ENCODE peak calls at places on chromosomes 16 and 17, in five cellular contexts. B, T, N, H and E are unnamed samples.
A peak's percentile ranks its signal among the peaks of the same experiment; 100 is the strongest.

GRCh38 chr16:84286568-84287220 is 8.0 kb upstream of the WFDC1 start:
- DNase-seq in B (peak; percentile 44), H (no peak), T (peak; percentile 67), N (peak; percentile 28), E (no peak)

GRCh38 chr16:71904239-71904638 is 8.9 kb downstream of the IST1 start:
- DNase-seq in T (no peak), H (no peak), B (no peak), N (no peak), E (no peak)

GRCh38 chr16:86924537-86924936 is 346.2 kb downstream of the FOXL1 start:
- DNase-seq in N (no peak), T (no peak), H (no peak), B (no peak), E (no peak)

GRCh38 chr17:81052199-81052997 is 17.4 kb downstream of the BAIAP2 start:
- DNase-seq in B (no peak), H (no peak), T (no peak), N (no peak), E (peak; percentile 72)

GRCh38 chr16:19177111-19177747 is 9.2 kb downstream of the SYT17 start:
- DNase-seq in T (no peak), B (no peak), H (no peak), N (no peak), E (no peak)

GRCh38 chr16:9116141-9116540 is 24.7 kb downstream of the HAPSTR1 start:
- DNase-seq in T (no peak), H (no peak), N (no peak), B (no peak), E (no peak)

GRCh38 chr17:81008140-81008539 is 16.5 kb downstream of the CHMP6 start:
- DNase-seq in H (no peak), T (no peak), N (no peak), B (no peak), E (no peak)

GRCh38 chr16:77868478-77868877 is 80.1 kb downstream of the VAT1L start:
- DNase-seq in N (no peak), H (no peak), B (no peak), T (no peak), E (no peak)

GRCh38 chr16:508884-509736 is 18.4 kb upstream of the CAPN15 start:
- DNase-seq in T (no peak), N (no peak), H (no peak), B (no peak), E (no peak)

GRCh38 chr17:72416054-72416691 is 295.4 kb downstream of the SOX9 start:
- DNase-seq in T (no peak), N (no peak), B (no peak), H (no peak), E (no peak)

GRCh38 chr16:58644765-58645487 is 15.3 kb upstream of the CNOT1 start:
- DNase-seq in B (no peak), T (no peak), N (peak; percentile 6), H (no peak), E (no peak)

GRCh38 chr17:73759324-73760185 is 115.3 kb upstream of the SDK2 start:
- DNase-seq in N (no peak), T (no peak), B (no peak), H (no peak), E (no peak)

GRCh38 chr17:45294506-45294905 is 22.3 kb downstream of the MAP3K14 start:
- DNase-seq in T (no peak), B (peak; percentile 80), H (no peak), N (peak; percentile 79), E (no peak)

GRCh38 chr17:15323147-15323546 is 18.2 kb downstream of the TEKT3 start:
- DNase-seq in B (no peak), H (no peak), N (peak; percentile 76), T (no peak), E (no peak)

GRCh38 chr17:50052822-50053653 is 2.9 kb upstream of the ITGA3 start:
- DNase-seq in B (peak; percentile 43), H (no peak), T (peak; percentile 88), N (no peak), E (peak; percentile 67)

GRCh38 chr17:18181358-18181757 is 2.3 kb upstream of the ALKBH5 start:
- DNase-seq in B (no peak), H (no peak), T (peak; percentile 76), N (no peak), E (no peak)

GRCh38 chr17:31573861-31574260 is 182.4 kb downstream of the RAB11FIP4 start:
- DNase-seq in T (no peak), B (no peak), N (no peak), H (no peak), E (no peak)

GRCh38 chr16:46822270-46822669 is 8.7 kb downstream of the C16orf87 start:
- DNase-seq in N (no peak), T (no peak), B (no peak), H (no peak), E (no peak)

GRCh38 chr17:76562734-76563148 is 22.9 kb downstream of the PRCD start:
- DNase-seq in T (peak; percentile 84), B (no peak), N (peak; percentile 70), H (no peak), E (no peak)

GRCh38 chr16:11109551-11109950 is 146.5 kb downstream of the SOCS1 start:
- DNase-seq in H (no peak), B (peak; percentile 62), N (no peak), T (no peak), E (no peak)

GRCh38 chr17:39800540-39800939 is 62.8 kb downstream of the GRB7 start:
- DNase-seq in B (no peak), N (no peak), H (no peak), T (no peak), E (no peak)

GRCh38 chr17:82866521-82867214 is 26.8 kb upstream of the ZNF750 start:
- DNase-seq in N (peak; percentile 68), H (no peak), B (no peak), T (no peak), E (no peak)

GRCh38 chr16:89052824-89053724 is 40.6 kb upstream of the ACSF3 start:
- DNase-seq in T (no peak), H (peak; percentile 83), B (peak; percentile 88), N (no peak), E (peak; percentile 72)
- TF ChIP-seq CTCF in T (no peak), H (peak; percentile 7), B (no peak), N (no peak), E (no peak)

GRCh38 chr17:1460233-1460632 is 4.2 kb upstream of the CRK start:
- DNase-seq in T (peak; percentile 55), H (peak; percentile 61), N (peak; percentile 97), B (peak; percentile 94), E (peak; percentile 93)

GRCh38 chr17:1454541-1454940 is 1.5 kb downstream of the CRK start:
- DNase-seq in N (no peak), B (no peak), T (no peak), H (no peak), E (no peak)

GRCh38 chr17:1452836-1453235 is 3.2 kb downstream of the CRK start:
- DNase-seq in N (no peak), H (no peak), B (no peak), T (no peak), E (no peak)

GRCh38 chr17:1455748-1456599 is at the start of gene CRK:
- DNase-seq in B (peak; percentile 98), N (peak; percentile 94), T (peak; percentile 94), H (peak; percentile 97), E (peak; percentile 100)

DNA sequence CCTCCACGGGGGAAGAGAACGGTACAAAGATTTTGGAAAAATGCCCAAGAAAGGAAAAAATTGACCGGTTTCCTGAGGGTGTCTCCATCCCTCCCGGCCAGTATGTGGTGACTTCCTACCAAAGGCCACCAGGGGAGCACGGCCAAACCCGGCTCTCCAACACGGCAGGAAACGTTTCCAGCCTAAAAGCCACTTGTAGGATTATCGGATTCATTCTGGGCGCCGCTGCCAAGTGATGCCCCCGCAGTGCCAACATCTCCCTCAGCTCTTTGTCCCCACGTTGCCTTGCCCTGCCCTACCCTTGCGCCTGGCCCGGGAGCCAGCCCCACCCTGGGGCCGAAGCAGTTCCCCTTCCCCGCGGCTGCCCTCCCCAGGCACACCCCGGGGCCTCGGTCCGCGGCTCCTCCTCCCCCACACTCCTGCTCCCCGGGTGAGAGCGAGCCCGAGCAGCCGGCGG is 713 bp downstream of the CRK start:
- DNase-seq in H (peak; percentile 89), T (peak; percentile 66), N (peak; percentile 78), B (peak; percentile 62), E (peak; percentile 73)
- TF ChIP-seq POLR2A in H (no peak), T (no peak), N (no peak), B (no peak), E (no peak)

GRCh38 chr17:5897320-5897911 is 172.8 kb upstream of the WSCD1 start:
- DNase-seq in T (no peak), N (no peak), H (no peak), B (no peak), E (no peak)

GRCh38 chr17:5896215-5896614 is 174.0 kb upstream of the WSCD1 start:
- DNase-seq in B (no peak), H (no peak), T (no peak), N (no peak), E (no peak)

GRCh38 chr17:5892897-5893656 is 177.1 kb upstream of the WSCD1 start:
- DNase-seq in N (peak; percentile 47), T (no peak), B (no peak), H (no peak), E (no peak)

GRCh38 chr17:5898406-5898805 is 171.8 kb upstream of the WSCD1 start:
- DNase-seq in B (no peak), N (no peak), T (no peak), H (no peak), E (peak; percentile 60)

DNA sequence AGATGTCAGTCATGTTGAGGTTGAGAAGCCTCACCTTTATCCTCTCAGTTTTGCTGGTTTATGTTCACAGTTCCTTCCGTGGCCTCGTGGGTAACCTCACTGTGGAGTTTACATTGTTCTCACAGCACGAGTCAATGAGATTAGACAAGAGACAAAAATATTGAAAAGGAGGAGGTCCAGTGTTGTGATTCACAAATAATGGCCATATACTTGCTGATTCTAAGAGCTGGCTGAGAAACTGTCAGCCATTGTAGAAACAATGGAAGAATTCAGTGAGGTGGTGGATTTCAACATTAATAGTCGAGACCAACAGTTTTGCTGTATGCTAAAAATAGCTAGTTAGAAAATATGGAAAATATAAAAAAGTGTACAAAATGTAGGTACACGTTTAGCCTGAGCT is 176.4 kb upstream of the WSCD1 start:
- DNase-seq in T (no peak), B (no peak), H (no peak), N (no peak), E (no peak)
- H3K27ac ChIP-seq in T (no peak overlapping the region), B (no peak overlapping the region), H (no peak overlapping the region), N (no peak overlapping the region), E (no peak overlapping the region)

GRCh38 chr16:54443352-54443751 is 156.8 kb upstream of the IRX3 start:
- DNase-seq in N (no peak), T (no peak), B (no peak), H (no peak), E (no peak)

GRCh38 chr16:54444851-54445523 is 158.4 kb upstream of the IRX3 start:
- DNase-seq in B (no peak), N (no peak), T (no peak), H (no peak), E (no peak)

GRCh38 chr16:54446639-54447038 is 160.1 kb upstream of the IRX3 start:
- DNase-seq in H (no peak), T (no peak), B (no peak), N (peak; percentile 71), E (peak; percentile 50)

GRCh38 chr16:54443839-54444238 is 157.3 kb upstream of the IRX3 start:
- DNase-seq in N (no peak), T (no peak), B (no peak), H (no peak), E (no peak)

DNA sequence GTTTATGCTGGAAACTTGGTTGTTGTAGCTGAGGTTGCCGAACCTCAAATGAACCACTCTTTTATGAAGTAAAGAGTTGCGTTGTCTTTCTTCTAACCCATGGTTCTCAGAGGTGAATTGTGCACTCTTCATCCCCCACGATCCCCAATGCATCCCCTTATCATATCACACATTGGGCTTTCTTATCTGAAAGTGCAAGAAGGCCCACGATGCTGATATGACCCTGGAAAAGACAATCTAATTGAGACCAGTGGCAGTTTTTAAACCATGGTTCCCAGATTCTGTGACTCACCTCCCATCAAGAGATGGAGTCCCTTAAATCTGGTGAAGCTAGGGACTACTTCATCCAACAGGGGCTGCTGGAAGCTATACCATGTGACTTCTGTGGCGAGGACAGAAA is 156.3 kb upstream of the IRX3 start:
- DNase-seq in T (no peak), B (no peak), N (no peak), H (no peak), E (no peak)
- TF ChIP-seq CTCF in T (no peak), B (no peak), N (no peak), H (no peak), E (no peak)